ENCODE peak calls at places on chromosomes 11 and 22, in ten cellular contexts. R is breast epithelium, I is A549, V is IMR-90, N is ovary, S is transverse colon, Y is Peyer's patch, X is HCT116, E is prostate gland, J is spleen. L is an unnamed sample.

GRCh38 chr11:61756452-61757212 is 4.2 kb downstream of the MYRF start:
- DNase-seq in R (no peak), I (peak), V (peak), N (no peak), S (peak), Y (peak), X (peak), E (no peak), J (no peak), L (no peak)

GRCh38 chr11:134975866-134976265 is 563.8 kb upstream of the B3GAT1 start:
- DNase-seq in R (no peak), I (no peak), V (no peak), N (no peak), S (peak), Y (peak), X (no peak), E (no peak), J (no peak), L (no peak)

GRCh38 chr11:78841451-78842060 is 266.9 kb upstream of the NARS2 start:
- DNase-seq in R (no peak), I (no peak), V (peak), N (no peak), S (no peak), Y (no peak), X (no peak), E (no peak), J (no peak), L (no peak)

GRCh38 chr11:44695169-44695833 is 31.5 kb upstream of the TSPAN18 start:
- DNase-seq in R (no peak), I (no peak), V (no peak), N (no peak), S (no peak), Y (no peak), X (no peak), E (no peak), J (peak), L (no peak)

GRCh38 chr22:17982572-17983141 is 41.7 kb downstream of the MICAL3 start:
- DNase-seq in R (no peak), I (no peak), V (no peak), N (no peak), S (no peak), Y (no peak), X (no peak), E (no peak), J (no peak), L (no peak)

GRCh38 chr11:116650052-116650451 is 122.7 kb downstream of the BUD13 start:
- DNase-seq in R (no peak), I (no peak), V (no peak), N (no peak), S (no peak), Y (no peak), X (no peak), E (no peak), J (no peak), L (no peak)

GRCh38 chr11:19966927-19967326 is 193.3 kb downstream of the DBX1 start:
- DNase-seq in R (no peak), I (no peak), V (no peak), N (no peak), S (no peak), Y (no peak), X (no peak), E (no peak), J (no peak), L (no peak)

GRCh38 chr11:3121931-3122774 is 43.0 kb downstream of the OSBPL5 start:
- DNase-seq in R (no peak), I (no peak), V (no peak), N (peak), S (peak), Y (peak), X (no peak), E (no peak), J (peak), L (no peak)

GRCh38 chr11:109648804-109649203 is 226.8 kb downstream of the C11orf87 start:
- DNase-seq in R (no peak), I (no peak), V (no peak), N (no peak), S (no peak), Y (no peak), X (no peak), E (no peak), J (no peak), L (no peak)

GRCh38 chr11:89456681-89457080 is 34.5 kb downstream of the NOX4 start:
- DNase-seq in R (no peak), I (no peak), V (no peak), N (no peak), S (no peak), Y (no peak), X (no peak), E (no peak), J (no peak), L (no peak)

GRCh38 chr22:26763633-26764295 is 106.4 kb downstream of the MIAT start:
- DNase-seq in R (no peak), I (peak), V (peak), N (peak), S (no peak), Y (no peak), X (no peak), E (no peak), J (no peak), L (no peak)

GRCh38 chr22:42116848-42117424 is 13.7 kb downstream of the CYP2D6 start:
- DNase-seq in R (no peak), I (no peak), V (peak), N (no peak), S (peak), Y (no peak), X (no peak), E (no peak), J (no peak), L (no peak)

GRCh38 chr11:128716231-128716630 is 22.4 kb downstream of the FLI1 start:
- DNase-seq in R (no peak), I (no peak), V (no peak), N (no peak), S (no peak), Y (no peak), X (no peak), E (no peak), J (no peak), L (no peak)
- TF ChIP-seq POLR2A in R (no peak), I (no peak), V (no peak), N (no peak), S (no peak), Y (no peak), X (no peak), E (no peak), J (no peak), L (no peak)

GRCh38 chr11:33410086-33410765 is 153.0 kb downstream of the HIPK3 start:
- DNase-seq in R (no peak), I (no peak), V (no peak), N (no peak), S (no peak), Y (no peak), X (no peak), E (no peak), J (no peak), L (no peak)
- H3K27ac ChIP-seq in R (no peak), I (no peak), V (no peak), N (no peak), S (no peak), Y (no peak), X (no peak), E (no peak), J (no peak), L (no peak)

GRCh38 chr11:64165842-64166635 is at the start of gene MACROD1:
- DNase-seq in R (peak), I (peak), V (peak), N (peak), S (peak), Y (peak), X (peak), E (peak), J (peak), L (peak)
- TF ChIP-seq POLR2A in R (no peak), I (peak), V (no peak), N (no peak), S (peak), Y (peak), X (peak), E (peak), J (no peak), L (no peak)

DNA sequence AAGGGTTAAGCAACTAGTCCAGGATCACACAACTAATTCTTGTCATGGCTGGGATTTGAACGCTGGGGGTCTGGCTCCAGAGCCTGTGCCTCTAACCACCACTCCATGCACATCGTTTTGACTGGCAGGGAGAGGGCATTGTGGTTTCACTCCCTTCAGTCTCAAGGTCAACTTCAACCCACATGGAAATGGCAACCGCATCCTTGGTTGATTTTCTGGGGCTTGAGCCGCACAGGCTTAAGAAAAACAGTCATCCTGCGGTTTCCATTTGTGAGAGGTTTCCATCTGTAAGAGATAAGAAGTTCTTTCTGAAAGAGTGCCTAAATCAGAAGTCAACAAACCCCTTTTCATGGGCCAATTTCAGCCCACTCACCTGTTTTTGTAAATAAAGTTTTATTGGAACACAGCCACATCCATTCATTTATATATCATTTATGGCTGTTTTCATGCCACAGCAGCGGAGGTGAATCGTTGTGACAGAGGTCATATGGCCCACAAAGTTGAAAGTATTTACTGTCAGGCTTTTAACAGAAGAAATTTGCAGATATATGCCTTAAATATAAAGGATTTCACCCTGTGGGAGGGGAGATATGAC is 65.7 kb downstream of the SGSM1 start:
- DNase-seq in R (no peak), I (no peak), V (no peak), N (no peak), S (no peak), Y (no peak), X (no peak), E (no peak), J (no peak), L (no peak)
- H3K27ac ChIP-seq in R (no peak), I (no peak), V (no peak), N (no peak), S (no peak), Y (no peak), X (no peak), E (no peak), J (no peak), L (no peak)